ENCODE peak calls at places on chromosomes 2 and 18, in five cellular contexts. C is NCI-H446 treated with DMSO at 0.1 percent for 48 hours; J is NCI-H2171; S is activated CD4-positive, alpha-beta T cell treated with anti-CD3 and anti-CD28 coated beads, Interleukin-2, amount 50 U/mL, for 1 hour; R is stimulated activated CD4-positive, alpha-beta T cell treated with anti-CD3 and anti-CD28 coated beads, Interleukin-1b, Interleukin-23, amount 100 ng/mL, for 24 hours. H is an unnamed sample.

GRCh38 chr2:84223191-84223590 is 235.9 kb downstream of the SUCLG1 start:
- DNase-seq in C (no peak), J (no peak), S (no peak), R (no peak), H (no peak)

GRCh38 chr2:223797811-223798721 is 39.3 kb downstream of the AP1S3 start:
- DNase-seq in C (peak), J (peak), S (no peak), R (no peak), H (no peak)

GRCh38 chr2:96152301-96153165 is 7.3 kb upstream of the DUSP2 start:
- DNase-seq in C (no peak), J (peak), S (no peak), R (no peak), H (no peak)

GRCh38 chr2:216756435-216756834 is 61.1 kb upstream of the IGFBP5 start:
- DNase-seq in C (peak), J (no peak), S (no peak), R (no peak), H (no peak)

GRCh38 chr2:215392164-215392563 is 43.7 kb downstream of the FN1 start:
- DNase-seq in C (no peak), J (no peak), S (no peak), R (no peak), H (no peak)

GRCh38 chr18:76892832-76893231 is 70.5 kb downstream of the ZNF236 start:
- DNase-seq in C (no peak), J (no peak), S (no peak), R (no peak), H (no peak)

GRCh38 chr2:36697424-36698066 is 1.0 kb downstream of the VIT start:
- DNase-seq in C (no peak), J (no peak), S (no peak), R (no peak), H (no peak)

GRCh38 chr2:40317047-40317446 is 134.8 kb downstream of the SLC8A1 start:
- DNase-seq in C (no peak), J (no peak), S (no peak), R (no peak), H (no peak)

GRCh38 chr2:62340981-62341624 is 145.2 kb downstream of the B3GNT2 start:
- DNase-seq in C (no peak), J (peak), S (no peak), R (no peak), H (no peak)

GRCh38 chr2:129205766-129206165 is 773.7 kb upstream of the RAB6C start:
- DNase-seq in C (no peak), J (no peak), S (no peak), R (no peak), H (no peak)

GRCh38 chr2:120831106-120831505 is 95.4 kb downstream of the GLI2 start:
- DNase-seq in C (no peak), J (no peak), S (no peak), R (no peak), H (no peak)

GRCh38 chr2:32423536-32423935 is 66.7 kb downstream of the BIRC6 start:
- DNase-seq in C (no peak), J (no peak), S (no peak), R (no peak), H (no peak)

GRCh38 chr2:220512419-220512818 is 885.0 kb downstream of the SLC4A3 start:
- DNase-seq in C (no peak), J (no peak), S (no peak), R (no peak), H (no peak)

GRCh38 chr2:118112771-118113334 is 24.6 kb downstream of the INSIG2 start:
- DNase-seq in C (no peak), J (no peak), S (no peak), R (no peak), H (no peak)

GRCh38 chr2:15653806-15654726 is 62.4 kb downstream of the DDX1 start:
- DNase-seq in C (no peak), J (no peak), S (no peak), R (no peak), H (no peak)

GRCh38 chr2:67400560-67401464 is 3.7 kb downstream of the ETAA1 start:
- DNase-seq in C (no peak), J (no peak), S (no peak), R (no peak), H (no peak)

GRCh38 chr2:126494593-126494992 is 161.4 kb upstream of the GYPC start:
- DNase-seq in C (no peak), J (no peak), S (no peak), R (no peak), H (no peak)

GRCh38 chr2:242015366-242016065 is 146.0 kb downstream of the RTP5 start:
- DNase-seq in C (no peak), J (no peak), S (no peak), R (no peak), H (no peak)

GRCh38 chr2:98502556-98503335 is 58.1 kb downstream of the INPP4A start:
- DNase-seq in C (no peak), J (no peak), S (no peak), R (no peak), H (no peak)

H was measured in naive thymus-derived CD4-positive, alpha-beta T cell.